ENCODE peak calls at places on chromosomes 11 and 22, in nine cellular contexts. F is dorsolateral prefrontal cortex; O is tibial nerve; H is IMR-90; X is CD8-positive, alpha-beta memory T cell; T is heart left ventricle; Z is heart right ventricle; R is CD8-positive, alpha-beta T cell; L is psoas muscle. K is an unnamed sample.

GRCh38 chr11:127098684-127099083 is 98.1 kb upstream of the KIRREL3 start:
- DNase-seq in F (no peak), O (no peak), H (no peak), X (no peak), T (no peak), Z (no peak), R (no peak), L (no peak), K (no peak)

GRCh38 chr22:50731811-50732624 is 6.0 kb upstream of the ACR start:
- DNase-seq in F (peak), O (no peak), H (peak), X (peak), T (peak), Z (peak), R (peak), L (no peak), K (peak)

GRCh38 chr11:8321876-8322275 is 58.2 kb upstream of the LMO1 start:
- DNase-seq in F (no peak), O (no peak), H (no peak), X (no peak), T (no peak), Z (no peak), R (no peak), L (no peak), K (no peak)

GRCh38 chr11:34174411-34175041 is 69.1 kb downstream of the NAT10 start:
- DNase-seq in F (peak), O (peak), H (peak), X (peak), T (peak), Z (peak), R (peak), L (peak), K (peak)

GRCh38 chr11:44568706-44569473 is 3.4 kb downstream of the CD82 start:
- DNase-seq in F (no peak), O (peak), H (peak), X (peak), T (peak), Z (peak), R (peak), L (peak), K (peak)

GRCh38 chr11:123062892-123063395 is 1.0 kb upstream of the HSPA8 start:
- DNase-seq in F (no peak), O (no peak), H (peak), X (no peak), T (no peak), Z (no peak), R (no peak), L (no peak), K (no peak)

GRCh38 chr11:123454796-123455195 is 24.7 kb downstream of the GRAMD1B start:
- DNase-seq in F (no peak), O (no peak), H (no peak), X (no peak), T (no peak), Z (no peak), R (no peak), L (no peak), K (no peak)

GRCh38 chr11:112280268-112281126 is 19.8 kb upstream of the PLET1 start:
- DNase-seq in F (peak), O (peak), H (peak), X (peak), T (peak), Z (peak), R (peak), L (peak), K (peak)

GRCh38 chr11:121240650-121241299 is 51.8 kb upstream of the SC5D start:
- DNase-seq in F (no peak), O (no peak), H (no peak), X (no peak), T (no peak), Z (no peak), R (no peak), L (no peak), K (no peak)

GRCh38 chr11:65793625-65794400 is 7.0 kb downstream of the OVOL1 start:
- DNase-seq in F (no peak), O (no peak), H (no peak), X (no peak), T (no peak), Z (no peak), R (no peak), L (no peak), K (no peak)

GRCh38 chr11:101445761-101446160 is 138.0 kb downstream of the TRPC6 start:
- DNase-seq in F (no peak), O (no peak), H (no peak), X (no peak), T (no peak), Z (no peak), R (no peak), L (no peak), K (no peak)

GRCh38 chr11:13487661-13488030 is 8.2 kb downstream of the PTH start:
- DNase-seq in F (no peak), O (no peak), H (peak), X (no peak), T (no peak), Z (no peak), R (no peak), L (no peak), K (no peak)

GRCh38 chr11:103877221-103877620 is 159.2 kb upstream of the DDI1 start:
- DNase-seq in F (no peak), O (no peak), H (peak), X (no peak), T (no peak), Z (no peak), R (no peak), L (no peak), K (no peak)

GRCh38 chr11:61041755-61042518 is 60.4 kb upstream of the CD5 start:
- DNase-seq in F (no peak), O (no peak), H (no peak), X (peak), T (peak), Z (peak), R (peak), L (no peak), K (no peak)

GRCh38 chr11:17734986-17735822 is 623 bp downstream of the KCNC1 start:
- DNase-seq in F (peak), O (peak), H (peak), X (no peak), T (peak), Z (peak), R (no peak), L (peak), K (peak)

GRCh38 chr11:65089621-65090020 is 5.6 kb downstream of the ZFPL1 start:
- DNase-seq in F (no peak), O (no peak), H (no peak), X (no peak), T (no peak), Z (no peak), R (no peak), L (no peak), K (no peak)

GRCh38 chr11:35290876-35291275 is 128.5 kb downstream of the SLC1A2 start:
- DNase-seq in F (no peak), O (no peak), H (no peak), X (no peak), T (no peak), Z (no peak), R (no peak), L (no peak), K (no peak)

GRCh38 chr22:29339381-29340235 is 24.1 kb upstream of the RASL10A start:
- DNase-seq in F (no peak), O (no peak), H (no peak), X (no peak), T (no peak), Z (no peak), R (no peak), L (no peak), K (no peak)

GRCh38 chr11:8267831-8268529 is 4.3 kb upstream of the LMO1 start:
- DNase-seq in F (no peak), O (no peak), H (no peak), X (no peak), T (no peak), Z (no peak), R (no peak), L (no peak), K (no peak)

GRCh38 chr22:47381240-47381639 is 618.8 kb downstream of the TBC1D22A start:
- DNase-seq in F (peak), O (no peak), H (no peak), X (no peak), T (no peak), Z (no peak), R (no peak), L (no peak), K (no peak)

GRCh38 chr11:64396079-64396591 is 37.2 kb downstream of the RPS6KA4 start:
- DNase-seq in F (no peak), O (no peak), H (no peak), X (no peak), T (no peak), Z (no peak), R (no peak), L (no peak), K (no peak)

GRCh38 chr22:19892249-19892879 is 37.7 kb upstream of the GNB1L start:
- DNase-seq in F (no peak), O (no peak), H (peak), X (no peak), T (no peak), Z (no peak), R (no peak), L (no peak), K (no peak)

GRCh38 chr11:82862379-82862778 is 37.9 kb downstream of the PRCP start:
- DNase-seq in F (no peak), O (no peak), H (no peak), X (no peak), T (no peak), Z (no peak), R (no peak), L (no peak), K (no peak)

GRCh38 chr11:73333626-73334199 is 25.6 kb downstream of the ARHGEF17 start:
- DNase-seq in F (no peak), O (no peak), H (no peak), X (no peak), T (no peak), Z (no peak), R (no peak), L (no peak), K (no peak)

GRCh38 chr11:116793476-116794096 is 1.9 kb upstream of the APOA5 start:
- DNase-seq in F (no peak), O (no peak), H (peak), X (no peak), T (no peak), Z (no peak), R (no peak), L (no peak), K (no peak)

GRCh38 chr11:44207292-44207691 is 102.6 kb downstream of the ALX4 start:
- DNase-seq in F (no peak), O (no peak), H (no peak), X (no peak), T (no peak), Z (no peak), R (no peak), L (no peak), K (no peak)

GRCh38 chr11:100927579-100927978 is 202.0 kb downstream of the PGR start:
- DNase-seq in F (no peak), O (no peak), H (no peak), X (no peak), T (no peak), Z (no peak), R (no peak), L (no peak), K (no peak)

GRCh38 chr11:2792376-2793250 is 92.8 kb upstream of the KCNQ1OT1 start:
- DNase-seq in F (peak), O (no peak), H (no peak), X (no peak), T (peak), Z (no peak), R (no peak), L (peak), K (no peak)

GRCh38 chr11:32259641-32260081 is 168.8 kb downstream of the RCN1 start:
- DNase-seq in F (no peak), O (peak), H (peak), X (no peak), T (no peak), Z (peak), R (no peak), L (no peak), K (peak)

GRCh38 chr11:111531156-111531555 is 9.4 kb upstream of the LAYN start:
- DNase-seq in F (no peak), O (no peak), H (peak), X (no peak), T (no peak), Z (no peak), R (no peak), L (no peak), K (no peak)

GRCh38 chr11:17412488-17413180 is 24.2 kb upstream of the KCNJ11 start:
- DNase-seq in F (no peak), O (no peak), H (no peak), X (no peak), T (no peak), Z (no peak), R (no peak), L (no peak), K (no peak)

GRCh38 chr11:128544625-128545024 is 42.7 kb downstream of the ETS1 start:
- DNase-seq in F (no peak), O (no peak), H (peak), X (no peak), T (no peak), Z (no peak), R (no peak), L (no peak), K (no peak)

GRCh38 chr11:123020968-123021367 is 39.3 kb upstream of the BSX start:
- DNase-seq in F (no peak), O (peak), H (peak), X (no peak), T (no peak), Z (no peak), R (no peak), L (no peak), K (peak)

GRCh38 chr22:24247564-24248344 is 2.9 kb upstream of the GGT5 start:
- DNase-seq in F (peak), O (peak), H (peak), X (peak), T (peak), Z (peak), R (peak), L (peak), K (peak)

GRCh38 chr11:122271747-122272146 is 155.7 kb upstream of the BLID start:
- DNase-seq in F (no peak), O (no peak), H (no peak), X (no peak), T (no peak), Z (no peak), R (no peak), L (no peak), K (no peak)

GRCh38 chr11:61350336-61350735 is 11.3 kb downstream of the CYB561A3 start:
- DNase-seq in F (no peak), O (no peak), H (no peak), X (no peak), T (no peak), Z (no peak), R (no peak), L (no peak), K (no peak)

GRCh38 chr11:80595011-80595410 is 1154.2 kb upstream of the TENM4 start:
- DNase-seq in F (no peak), O (no peak), H (peak), X (no peak), T (no peak), Z (no peak), R (no peak), L (no peak), K (no peak)

GRCh38 chr11:45828996-45829395 is 18.3 kb upstream of the CRY2 start:
- DNase-seq in F (no peak), O (no peak), H (no peak), X (no peak), T (no peak), Z (no peak), R (no peak), L (no peak), K (no peak)

GRCh38 chr11:8387693-8388092 is 124.0 kb upstream of the LMO1 start:
- DNase-seq in F (no peak), O (no peak), H (no peak), X (no peak), T (no peak), Z (no peak), R (no peak), L (no peak), K (no peak)

GRCh38 chr22:24319451-24319850 is 48.8 kb downstream of the SPECC1L start:
- DNase-seq in F (no peak), O (no peak), H (peak), X (no peak), T (no peak), Z (no peak), R (no peak), L (no peak), K (no peak)

GRCh38 chr22:41030891-41031290 is 61.5 kb upstream of the EP300 start:
- DNase-seq in F (no peak), O (no peak), H (peak), X (no peak), T (no peak), Z (no peak), R (no peak), L (no peak), K (no peak)
- H3K27ac ChIP-seq in F (no peak), O (no peak), H (no peak), X (no peak), T (no peak), Z (no peak), R (no peak), L (no peak), K (no peak)

GRCh38 chr22:27796829-27797792 is 4.4 kb downstream of the MN1 start:
- DNase-seq in F (no peak), O (no peak), H (no peak), X (no peak), T (no peak), Z (no peak), R (no peak), L (no peak), K (no peak)
- H3K4me3 ChIP-seq in F (peak), O (no peak), H (no peak), X (no peak), T (peak), Z (peak), R (no peak), L (peak), K (no peak)

GRCh38 chr11:15893080-15893492 is 463.3 kb downstream of the SOX6 start:
- DNase-seq in F (no peak), O (no peak), H (peak), X (no peak), T (no peak), Z (no peak), R (no peak), L (no peak), K (no peak)

GRCh38 chr11:15901046-15901445 is 455.3 kb downstream of the SOX6 start:
- DNase-seq in F (no peak), O (no peak), H (no peak), X (no peak), T (peak), Z (peak), R (no peak), L (no peak), K (no peak)

GRCh38 chr11:15897211-15897960 is 459.0 kb downstream of the SOX6 start:
- DNase-seq in F (no peak), O (no peak), H (peak), X (no peak), T (no peak), Z (no peak), R (no peak), L (no peak), K (no peak)

GRCh38 chr11:15896026-15896425 is 460.3 kb downstream of the SOX6 start:
- DNase-seq in F (no peak), O (no peak), H (no peak), X (no peak), T (no peak), Z (no peak), R (no peak), L (no peak), K (no peak)

GRCh38 chr11:15896544-15896943 is 459.8 kb downstream of the SOX6 start:
- DNase-seq in F (no peak), O (no peak), H (no peak), X (no peak), T (no peak), Z (no peak), R (no peak), L (peak), K (no peak)
- H3K27ac ChIP-seq in F (no peak), O (no peak), H (no peak), X (no peak), T (no peak), Z (no peak), R (no peak), L (peak), K (no peak)

DNA sequence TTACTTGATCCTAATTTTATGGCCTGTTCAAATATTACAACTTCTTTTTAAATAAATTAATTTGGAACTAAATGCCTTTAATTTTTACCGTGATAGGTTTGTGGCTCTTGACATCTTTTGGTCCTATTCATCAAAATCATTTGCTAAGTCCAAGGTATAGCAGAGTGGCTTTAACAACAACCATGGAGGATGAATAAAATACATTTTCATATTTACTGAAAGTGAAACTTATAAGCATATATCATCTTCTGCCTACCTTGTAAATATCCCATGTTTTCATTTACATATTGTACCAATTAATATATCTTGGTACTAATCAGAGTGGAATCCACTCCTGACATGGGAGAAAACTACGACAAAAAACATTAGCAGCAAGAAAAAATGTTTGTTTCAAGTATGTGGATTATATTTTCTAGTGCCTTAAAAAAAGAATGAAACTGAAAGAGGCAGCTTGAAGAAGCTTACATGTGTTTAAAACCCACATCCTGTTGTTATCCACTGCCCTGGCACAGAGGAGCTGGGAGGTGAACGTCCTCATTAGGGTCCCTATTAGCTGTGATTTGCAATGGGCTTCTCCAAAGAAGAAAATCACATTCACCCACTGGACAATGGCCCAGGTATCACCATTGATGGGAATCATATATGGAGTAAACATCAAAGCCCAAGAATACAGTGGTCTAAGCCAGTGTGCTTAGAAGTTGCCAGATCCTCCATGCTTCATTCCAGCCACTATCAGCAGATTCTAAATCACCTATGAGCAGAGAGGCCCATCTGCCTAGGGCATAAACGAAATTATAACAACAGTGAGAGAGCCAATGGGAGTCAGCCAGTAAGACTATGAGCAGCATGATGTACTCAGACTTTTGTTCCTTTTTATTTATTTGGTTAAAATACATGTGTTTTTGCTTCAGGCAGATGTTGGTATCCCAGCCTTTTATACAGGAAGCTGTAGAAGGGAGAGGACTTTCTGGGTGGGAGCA is 84.7 kb downstream of the MAML2 start:
- DNase-seq in F (no peak), O (no peak), H (peak), X (peak), T (no peak), Z (no peak), R (peak), L (no peak), K (no peak)
- H3K4me3 ChIP-seq in F (no peak), O (no peak), H (no peak), X (peak), T (no peak), Z (no peak), R (peak), L (no peak), K (no peak)

GRCh38 chr11:110297726-110298297 is 1.4 kb upstream of the RDX start:
- DNase-seq in F (no peak), O (no peak), H (no peak), X (no peak), T (no peak), Z (no peak), R (no peak), L (no peak), K (no peak)
- H3K27ac ChIP-seq in F (no peak), O (peak), H (no peak), X (no peak), T (no peak), Z (no peak), R (no peak), L (peak), K (peak)

GRCh38 chr11:124796312-124796711 is 3.9 kb downstream of the MSANTD2 start:
- DNase-seq in F (no peak), O (no peak), H (no peak), X (no peak), T (no peak), Z (no peak), R (no peak), L (no peak), K (no peak)
- H3K4me3 ChIP-seq in F (no peak), O (no peak), H (no peak), X (no peak), T (no peak), Z (no peak), R (no peak), L (no peak), K (no peak)

GRCh38 chr11:4680341-4680740 is 17.3 kb downstream of the OR51E2 start:
- DNase-seq in F (no peak), O (no peak), H (no peak), X (no peak), T (no peak), Z (no peak), R (no peak), L (no peak), K (no peak)

GRCh38 chr11:4683020-4683419 is 14.6 kb downstream of the OR51E2 start:
- DNase-seq in F (no peak), O (no peak), H (peak), X (no peak), T (no peak), Z (no peak), R (no peak), L (no peak), K (no peak)

GRCh38 chr11:4684631-4685285 is 12.9 kb downstream of the OR51E2 start:
- DNase-seq in F (no peak), O (no peak), H (no peak), X (no peak), T (no peak), Z (no peak), R (no peak), L (no peak), K (no peak)
- H3K27ac ChIP-seq in F (no peak), O (no peak), H (no peak), X (no peak), T (no peak), Z (no peak), R (no peak), L (no peak), K (no peak)

GRCh38 chr22:37818397-37819099 is 4.6 kb upstream of the GALR3 start:
- DNase-seq in F (peak), O (no peak), H (peak), X (peak), T (peak), Z (peak), R (peak), L (peak), K (peak)

GRCh38 chr22:37816543-37817180 is 6.5 kb upstream of the GALR3 start:
- DNase-seq in F (no peak), O (no peak), H (no peak), X (no peak), T (no peak), Z (no peak), R (no peak), L (no peak), K (no peak)

GRCh38 chr22:37815593-37815992 is 7.6 kb upstream of the GALR3 start:
- DNase-seq in F (no peak), O (no peak), H (no peak), X (no peak), T (no peak), Z (no peak), R (no peak), L (no peak), K (no peak)

GRCh38 chr22:37819100-37819433 is 4.1 kb upstream of the GALR3 start:
- DNase-seq in F (no peak), O (no peak), H (no peak), X (no peak), T (no peak), Z (no peak), R (no peak), L (no peak), K (no peak)

GRCh38 chr22:37817705-37818311 is 5.4 kb upstream of the GALR3 start:
- DNase-seq in F (peak), O (peak), H (peak), X (peak), T (peak), Z (peak), R (peak), L (peak), K (peak)
- H3K4me3 ChIP-seq in F (peak), O (peak), H (peak), X (peak), T (peak), Z (no peak), R (peak), L (peak), K (peak)